ENCODE peak calls at places on chromosome 7, in five cellular contexts. X, G, P, E and R are unnamed samples. For H3K36me3 and H3K9me3, the result is how much of the 10 kb centered on the place peaks cover.

GRCh38 chr7:85186083-85186520 is 754 bp downstream of the SEMA3D start:
- DNase-seq in E (peak), G (peak), X (peak), P (peak), R (peak)

GRCh38 chr7:5586279-5586962 is 162.8 kb upstream of the TNRC18 start:
- DNase-seq in P (no peak), G (no peak), E (no peak), X (no peak), R (no peak)

GRCh38 chr7:44264221-44264956 is 61.0 kb downstream of the CAMK2B start:
- DNase-seq in P (no peak), G (no peak), E (no peak), X (no peak), R (no peak)

GRCh38 chr7:126667742-126668366 is 584.9 kb downstream of the GRM8 start:
- DNase-seq in G (no peak), E (no peak), X (no peak), P (no peak), R (no peak)

GRCh38 chr7:2856388-2857169 is 12.5 kb upstream of the GNA12 start:
- DNase-seq in X (no peak), E (no peak), P (no peak), G (no peak), R (no peak)

GRCh38 chr7:102993532-102994029 is 80.8 kb downstream of the LRRC17 start:
- DNase-seq in X (no peak), G (no peak), E (no peak), P (peak), R (peak)

GRCh38 chr7:157710396-157710795 is 373.6 kb downstream of the DNAJB6 start:
- DNase-seq in G (no peak), X (peak), P (no peak), E (no peak), R (no peak)

GRCh38 chr7:70621954-70622596 is 509.9 kb upstream of the GALNT17 start:
- DNase-seq in G (no peak), P (no peak), E (no peak), X (no peak), R (no peak)

GRCh38 chr7:55305130-55305529 is 60.0 kb upstream of the LANCL2 start:
- DNase-seq in P (no peak), G (no peak), E (no peak), X (no peak), R (no peak)

GRCh38 chr7:125010540-125010939 is 80.9 kb upstream of the POT1 start:
- DNase-seq in P (no peak), G (no peak), X (no peak), E (no peak), R (no peak)

GRCh38 chr7:12415072-12415471 is 11.4 kb upstream of the VWDE start:
- DNase-seq in X (no peak), E (no peak), P (no peak), G (no peak), R (no peak)

GRCh38 chr7:34339061-34339526 is 318.9 kb upstream of the NPSR1 start:
- DNase-seq in E (no peak), X (no peak), P (no peak), G (no peak), R (no peak)

GRCh38 chr7:71389976-71390375 is 258.0 kb downstream of the GALNT17 start:
- DNase-seq in E (no peak), P (no peak), G (no peak), X (no peak), R (no peak)

GRCh38 chr7:55251911-55252310 is 113.2 kb upstream of the LANCL2 start:
- DNase-seq in E (no peak), P (no peak), G (no peak), X (no peak), R (no peak)

GRCh38 chr7:93148727-93149126 is 542 bp upstream of the SAMD9L start:
- DNase-seq in G (no peak), X (no peak), P (no peak), E (no peak), R (no peak)
- H3K4me3 ChIP-seq in G (no peak), X (no peak), P (no peak), E (peak), R (peak)

DNA sequence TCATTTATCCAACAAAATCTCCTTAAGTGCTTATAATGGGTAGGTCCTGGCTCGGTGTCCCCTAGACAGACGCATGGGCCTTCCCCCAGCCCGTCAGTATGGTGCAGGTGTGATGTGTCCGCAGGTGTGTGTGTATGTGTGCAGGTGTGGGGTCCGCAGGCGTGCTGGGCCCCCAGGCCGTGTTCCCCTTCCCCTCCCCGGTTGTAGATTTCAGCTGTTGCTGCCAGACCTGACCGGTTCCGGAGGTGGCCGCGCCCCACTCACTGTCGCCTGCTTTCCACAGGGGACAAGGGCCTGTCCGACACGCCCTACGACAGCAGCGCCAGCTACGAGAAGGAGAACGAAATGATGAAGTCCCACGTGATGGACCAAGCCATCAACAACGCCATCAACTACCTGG is 50.5 kb downstream of the FIGNL1 start:
- DNase-seq in P (no peak), E (no peak), G (no peak), X (no peak), R (no peak)
- H3K36me3 ChIP-seq in P (under half), E (under half), G (under half), X (under half), R (under half)

GRCh38 chr7:45651540-45651939 is 77.4 kb downstream of the ADCY1 start:
- DNase-seq in X (peak), E (no peak), G (no peak), P (no peak), R (no peak)

GRCh38 chr7:45652630-45653029 is 78.5 kb downstream of the ADCY1 start:
- DNase-seq in P (no peak), E (no peak), G (no peak), X (no peak), R (no peak)

GRCh38 chr7:45654341-45654740 is 80.2 kb downstream of the ADCY1 start:
- DNase-seq in X (peak), E (no peak), G (no peak), P (no peak), R (no peak)

GRCh38 chr7:45655539-45655938 is 81.4 kb downstream of the ADCY1 start:
- DNase-seq in P (no peak), X (no peak), E (no peak), G (no peak), R (no peak)

DNA sequence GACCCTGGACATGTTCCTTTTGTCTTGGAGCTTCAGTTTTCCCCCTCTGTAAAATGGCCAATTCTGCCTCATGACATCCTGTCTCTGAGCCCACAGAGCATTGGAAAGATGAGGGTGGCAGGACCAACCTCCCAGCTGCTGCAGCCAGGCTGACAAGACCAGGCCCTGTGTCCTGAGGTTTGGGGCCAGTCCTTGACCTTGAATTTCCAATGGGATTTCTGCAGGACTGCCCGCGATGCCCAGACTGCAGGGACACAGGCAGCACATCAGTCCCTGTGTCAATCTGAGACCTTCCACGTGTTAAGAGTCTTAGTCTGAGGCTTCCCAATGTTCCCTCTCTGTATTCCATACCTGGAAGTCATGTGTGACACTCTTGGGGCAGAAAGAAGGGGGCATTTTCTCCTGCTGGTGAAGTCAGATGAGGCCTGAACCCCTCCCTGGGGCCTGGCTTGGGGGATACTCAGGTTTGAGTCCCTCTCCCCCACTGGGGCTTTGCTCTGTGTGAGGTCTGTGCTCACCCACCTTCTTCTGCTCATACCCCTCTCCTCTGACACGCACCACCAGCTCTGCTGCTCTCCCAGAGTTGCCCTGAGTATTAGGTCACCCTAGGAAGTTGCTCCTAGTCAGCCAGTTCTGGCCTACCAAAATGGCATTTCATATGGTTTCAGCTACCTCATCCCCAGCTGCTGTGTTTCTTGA is 79.2 kb downstream of the ADCY1 start:
- DNase-seq in X (peak), E (no peak), P (no peak), G (no peak), R (no peak)
- H3K9me3 ChIP-seq in X (under half), E (under half), P (under half), G (under half), R (under half)

DNA sequence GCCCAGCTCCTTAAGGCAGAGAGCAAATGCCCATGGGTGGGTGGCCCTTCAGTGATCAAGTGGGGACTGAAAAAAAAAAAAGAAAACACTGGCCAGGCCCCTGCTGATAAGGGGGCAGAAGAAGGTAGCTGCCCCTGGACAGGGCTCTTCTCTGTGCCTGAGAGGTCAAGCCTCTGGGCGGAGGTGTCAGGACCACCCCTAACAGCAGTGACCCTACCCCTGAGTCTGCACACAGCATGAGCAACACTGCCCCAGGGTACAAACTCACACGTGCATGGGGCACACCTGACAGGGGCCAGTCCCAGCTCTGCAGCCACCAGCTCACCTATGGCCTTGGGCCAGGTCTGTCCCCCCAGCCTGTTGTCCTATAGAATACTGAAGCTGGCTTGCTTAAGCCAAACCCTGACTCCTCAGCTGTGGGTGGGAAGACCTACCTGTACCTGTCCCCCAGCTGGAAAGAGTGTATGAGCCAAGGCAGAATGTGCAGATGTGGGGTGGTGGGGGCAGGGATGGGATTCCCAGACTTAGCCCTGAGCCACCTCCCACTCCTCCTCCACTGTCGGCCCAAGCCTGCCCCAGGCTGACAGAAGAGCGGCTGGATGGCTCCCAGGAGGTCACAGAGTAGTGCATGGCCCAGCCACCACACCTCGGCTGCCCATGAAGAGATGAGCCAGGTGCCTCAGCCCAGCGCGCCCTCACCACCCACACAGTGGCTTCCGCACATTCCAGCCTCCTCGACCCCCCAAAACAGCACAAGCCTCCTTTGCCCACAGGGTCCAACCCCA is 23.7 kb downstream of the KCNH2 start:
- DNase-seq in P (no peak), G (peak), E (no peak), X (no peak), R (no peak)
- H3K4me3 ChIP-seq in P (no peak), G (no peak), E (no peak), X (peak), R (no peak)

DNA sequence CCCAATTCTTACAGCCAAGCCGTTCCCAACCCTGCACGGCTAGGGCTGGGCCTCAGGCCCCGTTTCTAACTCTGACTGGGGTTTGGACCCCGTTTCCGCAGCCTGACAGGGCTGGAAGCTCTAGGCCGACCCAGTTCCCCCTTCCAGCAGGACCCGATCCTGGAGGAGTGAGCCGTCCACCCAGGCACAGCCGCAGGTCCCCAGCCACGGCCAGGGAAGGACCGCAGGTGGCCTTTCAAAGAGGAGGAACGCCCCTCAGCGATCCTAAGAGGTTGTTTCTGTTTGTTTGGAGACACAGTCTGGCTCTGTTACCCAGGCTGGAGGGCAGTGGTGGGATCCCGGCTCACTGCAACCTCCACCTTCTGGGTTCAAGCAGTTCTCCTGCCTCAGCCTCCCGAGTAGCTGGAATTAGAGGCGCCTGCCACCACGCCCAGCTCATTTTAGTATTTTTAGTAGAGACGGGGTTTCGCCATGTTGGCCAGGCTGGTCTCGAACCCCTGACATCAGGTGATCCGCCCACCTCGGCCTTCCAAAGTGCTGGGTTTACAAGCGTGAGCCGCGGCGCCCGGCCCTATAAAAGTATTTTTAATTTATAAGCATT is 778 bp upstream of the GET4 start:
- DNase-seq in X (no peak), E (peak), G (peak), P (no peak), R (no peak)
- H3K36me3 ChIP-seq in X (under half), E (under half), G (under half), P (under half), R (half or more)

GRCh38 chr7:108026647-108027046 is 23.7 kb upstream of the LAMB1 start:
- DNase-seq in E (no peak), G (no peak), X (no peak), P (peak), R (peak)
- H3K9me3 ChIP-seq in E (under half), G (under half), X (under half), P (under half), R (under half)

DNA sequence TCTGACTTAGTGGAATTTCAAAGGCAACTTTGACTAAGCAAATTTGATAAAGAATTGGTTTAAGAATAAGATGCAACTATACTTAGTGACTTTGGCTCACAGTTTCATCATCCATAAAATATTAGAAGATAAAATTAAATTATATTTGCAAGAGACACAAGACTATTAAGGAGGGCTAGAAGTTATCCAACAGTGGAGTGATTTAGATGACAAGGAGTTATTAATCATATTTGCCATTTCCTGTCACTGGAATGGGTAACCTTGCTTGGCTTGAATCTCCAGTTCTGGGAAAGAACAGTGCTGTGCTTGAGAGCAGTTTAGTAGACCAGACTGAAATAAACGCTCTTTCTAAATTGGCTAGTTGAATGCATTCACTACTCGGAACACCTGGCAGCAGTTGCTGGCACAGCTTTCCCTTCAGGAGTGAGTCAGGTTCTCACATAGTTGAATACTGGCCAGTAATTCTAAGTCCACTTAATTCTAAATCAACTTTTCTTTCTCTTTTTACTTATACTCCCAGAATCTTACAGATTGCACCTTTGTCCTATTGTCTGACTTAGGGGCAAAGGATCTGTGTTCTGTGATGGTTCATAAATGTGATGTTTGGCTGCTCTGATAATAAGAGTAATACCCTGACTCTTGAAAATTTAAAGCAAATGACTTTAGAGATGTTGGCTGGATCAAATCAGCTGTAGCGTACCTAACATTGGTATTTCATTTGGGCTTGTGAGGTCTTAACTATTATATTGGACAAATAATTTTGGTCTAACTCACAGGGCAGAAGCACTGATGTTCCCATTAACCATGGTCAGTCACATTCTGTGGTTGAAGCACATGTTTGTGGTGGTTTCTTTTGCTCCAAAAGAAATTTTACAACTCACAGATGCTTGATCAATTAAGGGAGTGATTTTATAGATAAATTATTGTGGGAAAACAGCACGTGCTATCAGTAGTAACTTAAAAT is 16.6 kb downstream of the STMP1 start:
- DNase-seq in E (peak), G (no peak), P (peak), X (no peak), R (peak)
- H3K4me3 ChIP-seq in E (no peak), G (no peak), P (no peak), X (no peak), R (no peak)

GRCh38 chr7:91880016-91880412 is 488 bp downstream of the MTERF1 start:
- DNase-seq in E (no peak), G (no peak), P (peak), X (no peak), R (no peak)

GRCh38 chr7:91872069-91872468 is 8.4 kb downstream of the MTERF1 start:
- DNase-seq in G (no peak), X (no peak), P (no peak), E (no peak), R (no peak)

GRCh38 chr7:91872928-91873327 is 7.6 kb downstream of the MTERF1 start:
- DNase-seq in P (no peak), G (no peak), X (no peak), E (no peak), R (no peak)

GRCh38 chr7:91876391-91877133 is 3.9 kb downstream of the MTERF1 start:
- DNase-seq in P (peak), E (no peak), X (no peak), G (no peak), R (no peak)

DNA sequence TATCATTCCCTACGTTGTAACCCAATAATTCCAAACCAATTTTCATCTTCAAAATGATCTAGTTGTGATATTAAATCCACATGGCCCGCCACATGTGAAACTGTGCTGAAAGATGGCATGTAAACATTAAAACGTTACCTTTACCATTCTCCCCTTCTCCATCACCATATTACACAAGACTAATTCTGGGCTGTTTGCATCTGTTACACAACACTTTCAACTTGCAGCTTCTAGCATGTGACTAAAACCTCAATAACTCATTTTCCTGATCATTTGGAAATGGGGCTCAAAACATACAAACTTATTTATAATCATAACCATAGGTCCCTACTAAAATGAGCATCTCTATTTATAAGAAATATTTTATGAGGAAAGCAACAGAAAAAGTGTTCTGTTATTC is 4.7 kb downstream of the MTERF1 start:
- DNase-seq in P (peak), G (no peak), X (no peak), E (no peak), R (no peak)
- H3K36me3 ChIP-seq in P (under half), G (under half), X (under half), E (under half), R (under half)

DNA sequence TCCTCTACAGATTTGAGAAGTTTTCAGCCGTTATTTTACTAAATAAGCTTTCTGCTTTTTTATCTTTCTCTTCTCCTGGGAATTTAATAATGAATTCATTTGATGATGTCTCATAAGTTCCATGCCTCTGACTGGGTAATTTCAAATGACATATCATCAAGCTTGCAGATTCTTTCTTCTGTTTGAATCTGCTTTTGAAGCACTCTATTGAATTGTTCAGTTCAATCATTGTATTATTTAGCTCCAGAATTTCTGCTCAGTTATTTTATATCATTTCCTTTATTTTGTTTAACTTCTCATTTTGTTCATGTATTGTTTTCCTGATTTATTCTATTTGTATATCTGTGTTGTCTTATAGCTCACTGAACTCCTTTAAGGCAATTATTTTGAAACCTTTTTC is 196.9 kb upstream of the CNTNAP2 start:
- DNase-seq in E (no peak), G (no peak), X (no peak), P (no peak), R (no peak)
- H3K9me3 ChIP-seq in E (under half), G (half or more), X (under half), P (under half), R (under half)